ENCODE peak calls at places on chromosomes 4 and X, in seven cellular contexts. Z is cardiac fibroblast; P is HFFc6; Q is psoas muscle; W is RWPE1; B is stimulated activated CD4-positive, alpha-beta T cell treated with anti-CD3 and anti-CD28 coated beads, Interleukin-12 subunit alpha, Interleukin-12 subunit beta, amount 100 ng/mL, for 24 hours; A is AG08396. N is an unnamed sample.

GRCh38 chr4:182955411-182955810 is 38.2 kb upstream of the DCTD start:
- DNase-seq in Z (no peak), P (peak; percentile 73), Q (no peak), W (no peak), B (no peak), A (peak; percentile 53), N (no peak)

GRCh38 chr4:72817012-72817411 is 248.0 kb upstream of the ADAMTS3 start:
- DNase-seq in Z (no peak), P (peak; percentile 10), Q (no peak), W (no peak), B (no peak), A (no peak), N (no peak)

GRCh38 chr4:23366207-23366906 is 523.5 kb downstream of the PPARGC1A start:
- DNase-seq in Z (no peak), P (no peak), Q (no peak), W (no peak), B (no peak), A (no peak), N (no peak)

GRCh38 chr4:183289688-183290087 is 30.4 kb downstream of the CLDN22 start:
- DNase-seq in Z (no peak), P (no peak), Q (no peak), W (peak; percentile 23), B (no peak), A (no peak), N (no peak)

GRCh38 chr4:55727746-55728145 is 91.6 kb upstream of the NMU start:
- DNase-seq in Z (no peak), P (no peak), Q (no peak), W (no peak), B (no peak), A (no peak), N (peak; percentile 23)

GRCh38 chr4:24910504-24910903 is 2.3 kb downstream of the CCDC149 start:
- DNase-seq in Z (no peak), P (peak; percentile 92), Q (no peak), W (no peak), B (no peak), A (peak; percentile 45), N (no peak)

GRCh38 chr4:148367756-148368155 is 74.5 kb downstream of the NR3C2 start:
- DNase-seq in Z (no peak), P (no peak), Q (no peak), W (no peak), B (no peak), A (no peak), N (no peak)

GRCh38 chrX:80765226-80765625 is 44.5 kb downstream of the BRWD3 start:
- DNase-seq in Z (peak; percentile 54), P (peak; percentile 72), Q (no peak), W (peak; percentile 29), B (no peak), A (peak; percentile 7), N (no peak)

GRCh38 chr4:112704991-112705845 is 68.3 kb downstream of the LARP7 start:
- DNase-seq in Z (peak; percentile 56), P (peak; percentile 69), Q (peak; percentile 24), W (peak; percentile 37), B (no peak), A (peak; percentile 67), N (peak; percentile 40)

GRCh38 chr4:99219479-99219878 is 433 bp upstream of the ADH6 start:
- DNase-seq in Z (no peak), P (no peak), Q (no peak), W (no peak), B (no peak), A (no peak), N (no peak)

GRCh38 chr4:66959207-66959606 is 586.1 kb downstream of the CENPC start:
- DNase-seq in Z (no peak), P (no peak), Q (no peak), W (peak; percentile 2), B (no peak), A (no peak), N (no peak)

GRCh38 chr4:77309496-77309895 is 152.5 kb downstream of the CCNG2 start:
- DNase-seq in Z (no peak), P (no peak), Q (no peak), W (no peak), B (no peak), A (no peak), N (no peak)

GRCh38 chr4:104616401-104616820 is 121.7 kb upstream of the CXXC4 start:
- DNase-seq in Z (peak; percentile 10), P (no peak), Q (no peak), W (no peak), B (no peak), A (no peak), N (no peak)

GRCh38 chrX:112901821-112902732 is 61.4 kb upstream of the AMOT start:
- DNase-seq in Z (no peak), P (no peak), Q (no peak), W (no peak), B (no peak), A (no peak), N (no peak)

GRCh38 chrX:152641256-152641875 is 3.7 kb downstream of the GABRQ start:
- DNase-seq in Z (no peak), P (no peak), Q (no peak), W (no peak), B (no peak), A (no peak), N (no peak)

GRCh38 chr4:145904413-145905177 is 34.0 kb downstream of the ZNF827 start:
- DNase-seq in Z (no peak), P (no peak), Q (no peak), W (no peak), B (no peak), A (no peak), N (no peak)

GRCh38 chrX:153649178-153649914 is 2.3 kb downstream of the DUSP9 start:
- DNase-seq in Z (peak; percentile 24), P (no peak), Q (no peak), W (no peak), B (peak; percentile 27), A (peak; percentile 78), N (peak; percentile 50)

GRCh38 chr4:73435984-73436383 is at the start of gene AFP:
- DNase-seq in Z (no peak), P (no peak), Q (no peak), W (no peak), B (no peak), A (no peak), N (no peak)

GRCh38 chrX:69158166-69159040 is 6.8 kb downstream of the PJA1 start:
- DNase-seq in Z (peak; percentile 79), P (peak; percentile 32), Q (peak; percentile 57), W (peak; percentile 46), B (peak; percentile 3), A (peak; percentile 66), N (peak; percentile 43)

GRCh38 chr4:23161787-23162186 is 469.1 kb downstream of the GBA3 start:
- DNase-seq in Z (no peak), P (no peak), Q (no peak), W (no peak), B (no peak), A (no peak), N (no peak)

GRCh38 chr4:110959041-110959643 is 336.3 kb upstream of the PITX2 start:
- DNase-seq in Z (peak; percentile 27), P (peak; percentile 23), Q (no peak), W (no peak), B (no peak), A (no peak), N (no peak)

N was measured in T47D.